ENCODE peak calls at places on chromosomes 12 and 14, in six cellular contexts. E, Y, K, Q, N and T are unnamed samples.
A peak's percentile ranks its signal among the peaks of the same experiment; 100 is the strongest.

GRCh38 chr12:116964740-116965090 is 54.0 kb downstream of the FBXW8 start:
- DNase-seq in E (no peak), Y (no peak), K (no peak), Q (no peak), N (no peak), T (no peak)

GRCh38 chr12:106289196-106289681 is 13.3 kb upstream of the TCP11L2 start:
- DNase-seq in E (no peak), Y (peak; percentile 61), K (no peak), Q (no peak), N (no peak), T (no peak)

GRCh38 chr14:59337151-59337611 is 128.0 kb downstream of the GPR135 start:
- DNase-seq in E (no peak), Y (no peak), K (peak; percentile 78), Q (no peak), N (peak; percentile 29), T (peak; percentile 94)

GRCh38 chr14:63209160-63209559 is 4.9 kb downstream of the RHOJ start:
- DNase-seq in E (no peak), Y (peak; percentile 15), K (no peak), Q (no peak), N (no peak), T (no peak)

GRCh38 chr12:91139981-91140659 is 28.8 kb upstream of the LUM start:
- DNase-seq in E (no peak), Y (peak; percentile 95), K (no peak), Q (no peak), N (no peak), T (no peak)

GRCh38 chr14:26703967-26704366 is 106.1 kb upstream of the NOVA1 start:
- DNase-seq in E (no peak), Y (no peak), K (no peak), Q (no peak), N (no peak), T (no peak)

GRCh38 chr14:69107407-69108003 is 45.4 kb downstream of the DCAF5 start:
- DNase-seq in E (peak; percentile 52), Y (peak; percentile 71), K (no peak), Q (peak; percentile 71), N (no peak), T (no peak)

GRCh38 chr12:53459097-53459496 is 7.2 kb downstream of the PCBP2 start:
- DNase-seq in E (no peak), Y (no peak), K (no peak), Q (no peak), N (no peak), T (no peak)

GRCh38 chr12:79274571-79275064 is 410.0 kb downstream of the SYT1 start:
- DNase-seq in E (no peak), Y (no peak), K (no peak), Q (no peak), N (no peak), T (no peak)

GRCh38 chr14:99549684-99550083 is 54.3 kb downstream of the CCDC85C start:
- DNase-seq in E (no peak), Y (peak; percentile 16), K (no peak), Q (no peak), N (no peak), T (no peak)

GRCh38 chr12:123126294-123127144 is 24.4 kb downstream of the PITPNM2 start:
- DNase-seq in E (no peak), Y (peak; percentile 98), K (no peak), Q (peak; percentile 94), N (peak; percentile 33), T (no peak)

GRCh38 chr14:22797017-22797917 is 18.0 kb downstream of the SLC7A7 start:
- DNase-seq in E (no peak), Y (no peak), K (no peak), Q (no peak), N (no peak), T (no peak)

GRCh38 chr12:112418596-112419268 is at the start of gene PTPN11:
- DNase-seq in E (peak; percentile 88), Y (peak; percentile 69), K (peak; percentile 93), Q (peak; percentile 89), N (peak; percentile 74), T (peak; percentile 97)

GRCh38 chr12:116248433-116248832 is 29.1 kb downstream of the MED13L start:
- DNase-seq in E (no peak), Y (no peak), K (no peak), Q (no peak), N (no peak), T (no peak)

GRCh38 chr12:12505544-12506501 is 56.8 kb downstream of the DUSP16 start:
- DNase-seq in E (no peak), Y (peak; percentile 65), K (no peak), Q (no peak), N (no peak), T (no peak)

GRCh38 chr12:85923767-85924331 is 49.8 kb downstream of the NTS start:
- DNase-seq in E (no peak), Y (peak; percentile 49), K (no peak), Q (peak; percentile 36), N (no peak), T (no peak)

GRCh38 chr12:129961111-129961510 is 57.3 kb upstream of the TMEM132D start:
- DNase-seq in E (no peak), Y (no peak), K (no peak), Q (peak; percentile 3), N (no peak), T (no peak)

GRCh38 chr12:50936821-50937220 is 15.5 kb upstream of the HIGD1C start:
- DNase-seq in E (no peak), Y (no peak), K (no peak), Q (no peak), N (no peak), T (no peak)

GRCh38 chr12:50934371-50934851 is 17.9 kb upstream of the HIGD1C start:
- DNase-seq in E (no peak), Y (no peak), K (no peak), Q (no peak), N (no peak), T (no peak)

GRCh38 chr12:50933459-50934124 is 18.8 kb upstream of the HIGD1C start:
- DNase-seq in E (no peak), Y (no peak), K (no peak), Q (peak; percentile 29), N (no peak), T (no peak)

GRCh38 chr12:50932787-50933280 is 19.5 kb upstream of the HIGD1C start:
- DNase-seq in E (no peak), Y (no peak), K (no peak), Q (no peak), N (no peak), T (no peak)

DNA sequence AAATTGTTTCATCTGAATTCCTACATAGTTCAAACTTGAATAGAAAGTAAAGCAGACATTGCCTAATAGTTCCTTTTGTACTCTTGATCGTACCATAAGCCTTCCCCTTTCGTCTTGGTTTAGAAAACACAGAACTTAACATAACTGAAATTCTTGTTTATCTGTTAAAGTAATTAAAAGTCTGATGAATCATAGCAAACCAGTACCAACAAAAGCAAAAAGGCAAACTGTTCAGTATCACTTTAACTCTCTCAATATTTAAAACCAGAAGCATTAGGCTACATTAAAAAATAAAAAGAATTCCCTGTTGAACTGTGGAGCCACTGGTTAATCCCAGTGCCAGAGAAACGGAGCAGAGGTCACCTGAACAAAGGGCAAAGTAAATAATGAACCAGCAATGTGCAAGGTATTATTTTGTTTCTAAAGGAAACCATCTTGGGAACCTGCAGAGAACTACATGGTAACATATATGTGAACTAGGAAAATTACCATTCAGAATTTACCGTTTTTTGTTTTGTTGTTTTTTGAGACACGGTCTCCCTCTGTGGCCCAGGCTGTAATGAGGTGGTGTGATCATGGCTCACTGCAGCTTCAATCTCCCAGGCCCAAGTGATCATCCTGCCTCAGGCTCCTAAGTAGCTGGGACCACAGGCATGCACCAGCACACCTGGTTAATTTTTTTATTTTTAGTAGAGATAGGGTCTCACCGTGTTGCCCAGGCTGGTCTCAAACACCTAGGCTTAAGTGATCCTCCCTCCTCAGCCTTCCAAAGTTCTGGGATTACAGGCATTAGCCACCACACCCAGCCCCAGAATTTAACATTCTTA is 17.1 kb upstream of the HIGD1C start:
- DNase-seq in E (no peak), Y (peak; percentile 67), K (no peak), Q (no peak), N (no peak), T (no peak)
- H3K27ac ChIP-seq in E (peak overlapping the region; percentile 29), Y (peak overlapping the region; percentile 93), K (peak overlapping the region; percentile 56), Q (no peak overlapping the region), N (peak overlapping the region; percentile 80), T (peak overlapping the region; percentile 76)

GRCh38 chr12:124780336-124780735 is 83.3 kb downstream of the SCARB1 start:
- DNase-seq in E (no peak), Y (no peak), K (no peak), Q (no peak), N (no peak), T (no peak)
- TF ChIP-seq POLR2A in E (no peak), Y (no peak), K (no peak), Q (no peak), N (no peak), T (no peak)

GRCh38 chr12:121246893-121247557 is 37.1 kb downstream of the P2RX4 start:
- DNase-seq in E (no peak), Y (no peak), K (no peak), Q (no peak), N (no peak), T (no peak)

GRCh38 chr12:121248611-121249010 is 38.7 kb downstream of the P2RX4 start:
- DNase-seq in E (no peak), Y (no peak), K (no peak), Q (no peak), N (no peak), T (no peak)

GRCh38 chr12:121241203-121241970 is 31.5 kb downstream of the P2RX4 start:
- DNase-seq in E (no peak), Y (no peak), K (no peak), Q (no peak), N (no peak), T (no peak)

GRCh38 chr12:121245951-121246350 is 36.0 kb downstream of the P2RX4 start:
- DNase-seq in E (no peak), Y (no peak), K (no peak), Q (no peak), N (no peak), T (no peak)

GRCh38 chr12:121245031-121245430 is 35.1 kb downstream of the P2RX4 start:
- DNase-seq in E (no peak), Y (no peak), K (no peak), Q (no peak), N (no peak), T (no peak)
- TF ChIP-seq CTCF in E (no peak), Y (no peak), K (no peak), Q (no peak), N (no peak), T (no peak)

GRCh38 chr14:64507376-64508156 is 3.0 kb downstream of the ZBTB1 start:
- DNase-seq in E (no peak), Y (peak; percentile 58), K (no peak), Q (no peak), N (no peak), T (no peak)

GRCh38 chr14:64504897-64505771 is 564 bp downstream of the ZBTB1 start:
- DNase-seq in E (peak; percentile 89), Y (peak; percentile 83), K (peak; percentile 94), Q (peak; percentile 86), N (peak; percentile 78), T (peak; percentile 96)

GRCh38 chr14:64508215-64508776 is 3.7 kb downstream of the ZBTB1 start:
- DNase-seq in E (no peak), Y (no peak), K (no peak), Q (no peak), N (no peak), T (no peak)

GRCh38 chr14:64509036-64509435 is 4.5 kb downstream of the ZBTB1 start:
- DNase-seq in E (no peak), Y (no peak), K (no peak), Q (peak; percentile 21), N (no peak), T (no peak)

DNA sequence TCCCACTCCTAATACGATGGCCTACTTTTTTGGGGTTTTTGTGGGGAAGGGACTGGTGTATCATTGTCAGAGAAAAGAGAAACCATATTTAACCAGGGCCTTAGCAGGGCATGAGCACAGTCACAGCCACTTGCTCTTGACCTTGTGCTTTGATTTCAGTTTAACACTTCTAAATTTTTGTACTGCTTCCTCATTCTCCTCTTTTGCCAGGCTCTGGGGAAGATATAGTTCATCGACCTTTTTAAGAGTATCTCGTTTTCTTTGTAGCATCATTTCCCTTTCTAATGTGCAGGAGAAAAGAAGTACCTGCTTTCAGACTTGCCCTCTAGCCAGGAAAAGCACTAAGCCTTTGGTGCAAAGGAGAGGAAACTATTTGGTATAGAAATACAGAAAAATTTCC is 2.2 kb downstream of the ZBTB1 start:
- DNase-seq in E (no peak), Y (no peak), K (no peak), Q (no peak), N (no peak), T (no peak)
- H3K27ac ChIP-seq in E (peak overlapping the region; percentile 31), Y (no peak overlapping the region), K (peak overlapping the region; percentile 19), Q (peak overlapping the region; percentile 97), N (peak overlapping the region; percentile 99), T (peak overlapping the region; percentile 91)